ENCODE peak calls at places on chromosomes 12 and 14, in four cellular contexts. R, O, W and D are unnamed samples.

GRCh38 chr12:93151079-93151759 is 222.1 kb upstream of the EEA1 start:
- DNase-seq in R (no peak), O (no peak), W (no peak), D (no peak)

GRCh38 chr14:81231540-81231939 is 10.8 kb upstream of the GTF2A1 start:
- DNase-seq in R (no peak), O (no peak), W (no peak), D (no peak)

GRCh38 chr12:90076851-90077319 is 368.2 kb upstream of the ATP2B1 start:
- DNase-seq in R (no peak), O (no peak), W (no peak), D (no peak)

GRCh38 chr12:51028126-51028810 is 2.1 kb upstream of the SLC11A2 start:
- DNase-seq in R (no peak), O (peak), W (no peak), D (peak)

GRCh38 chr14:102095231-102095870 is 8.5 kb upstream of the HSP90AA1 start:
- DNase-seq in R (peak), O (peak), W (no peak), D (no peak)

GRCh38 chr14:94364964-94365363 is 23.4 kb downstream of the SERPINA1 start:
- DNase-seq in R (no peak), O (no peak), W (no peak), D (no peak)

GRCh38 chr12:90368081-90368480 is 586.9 kb downstream of the CCER1 start:
- DNase-seq in R (no peak), O (no peak), W (no peak), D (no peak)

GRCh38 chr14:92502541-92503286 is 10.9 kb upstream of the RIN3 start:
- DNase-seq in R (no peak), O (no peak), W (no peak), D (no peak)

GRCh38 chr14:51996148-51996746 is 6.9 kb downstream of the RTRAF start:
- DNase-seq in R (no peak), O (peak), W (no peak), D (no peak)

GRCh38 chr12:76002598-76003262 is 28.8 kb downstream of the PHLDA1 start:
- DNase-seq in R (no peak), O (no peak), W (no peak), D (no peak)

GRCh38 chr12:109720856-109721189 is 7.2 kb downstream of the FAM222A start:
- DNase-seq in R (no peak), O (no peak), W (no peak), D (no peak)

GRCh38 chr12:84843588-84844144 is 68.9 kb downstream of the SLC6A15 start:
- DNase-seq in R (no peak), O (no peak), W (no peak), D (no peak)

GRCh38 chr14:104107611-104108569 is 22.4 kb downstream of the ASPG start:
- DNase-seq in R (no peak), O (peak), W (no peak), D (no peak)

GRCh38 chr12:68521321-68521839 is 89.3 kb upstream of the RAP1B start:
- DNase-seq in R (no peak), O (peak), W (no peak), D (no peak)

GRCh38 chr12:69056743-69057515 is 124.0 kb upstream of the CPM start:
- DNase-seq in R (no peak), O (peak), W (no peak), D (no peak)